ENCODE peak calls at places on chromosomes 4 and X, in six cellular contexts. K is heart left ventricle, L is esophagus squamous epithelium, P is GM06990, R is pancreas, O is thoracic aorta. A is an unnamed sample.

GRCh38 chr4:77712675-77713074 is 106.5 kb downstream of the CNOT6L start:
- DNase-seq in R (no peak), P (no peak), K (no peak), O (no peak), L (no peak), A (no peak)

GRCh38 chr4:184416913-184417734 is 57.2 kb downstream of the IRF2 start:
- DNase-seq in R (no peak), P (no peak), O (no peak), L (no peak), K (no peak), A (no peak)

GRCh38 chr4:54440394-54441223 is 211.5 kb downstream of the PDGFRA start:
- DNase-seq in L (no peak), P (no peak), R (no peak), K (no peak), O (no peak), A (no peak)

GRCh38 chr4:58766763-58767162 is 1656.6 kb upstream of the IGFBP7 start:
- DNase-seq in P (no peak), O (no peak), L (no peak), R (no peak), K (no peak), A (no peak)

GRCh38 chrX:10900585-10901289 is 210.4 kb upstream of the HCCS start:
- DNase-seq in R (no peak), P (no peak), L (no peak), O (no peak), K (no peak), A (no peak)

GRCh38 chrX:102765217-102765616 is 44.7 kb downstream of the GPRASP3 start:
- DNase-seq in K (no peak), L (no peak), O (no peak), P (no peak), R (no peak), A (no peak)

GRCh38 chr4:150447356-150447755 is 134.6 kb upstream of the MAB21L2 start:
- DNase-seq in P (no peak), K (no peak), O (no peak), L (no peak), R (no peak), A (no peak)

GRCh38 chr4:145153181-145153903 is 27.0 kb downstream of the OTUD4 start:
- DNase-seq in P (no peak), R (no peak), K (no peak), L (no peak), O (no peak), A (no peak)

GRCh38 chr4:99593781-99594636 is 19.4 kb downstream of the MTTP start:
- DNase-seq in K (no peak), L (no peak), P (no peak), O (no peak), R (no peak), A (no peak)

GRCh38 chrX:72003811-72004750 is 93.4 kb downstream of the NHSL2 start:
- DNase-seq in O (no peak), P (no peak), L (no peak), R (no peak), K (peak), A (peak)

GRCh38 chr4:164536829-164537228 is 217.1 kb upstream of the SMIM31 start:
- DNase-seq in R (no peak), K (no peak), O (no peak), P (no peak), L (no peak), A (no peak)

GRCh38 chr4:147975902-147976301 is 244.0 kb downstream of the ARHGAP10 start:
- DNase-seq in R (no peak), L (no peak), K (no peak), P (no peak), O (no peak), A (no peak)

DNA sequence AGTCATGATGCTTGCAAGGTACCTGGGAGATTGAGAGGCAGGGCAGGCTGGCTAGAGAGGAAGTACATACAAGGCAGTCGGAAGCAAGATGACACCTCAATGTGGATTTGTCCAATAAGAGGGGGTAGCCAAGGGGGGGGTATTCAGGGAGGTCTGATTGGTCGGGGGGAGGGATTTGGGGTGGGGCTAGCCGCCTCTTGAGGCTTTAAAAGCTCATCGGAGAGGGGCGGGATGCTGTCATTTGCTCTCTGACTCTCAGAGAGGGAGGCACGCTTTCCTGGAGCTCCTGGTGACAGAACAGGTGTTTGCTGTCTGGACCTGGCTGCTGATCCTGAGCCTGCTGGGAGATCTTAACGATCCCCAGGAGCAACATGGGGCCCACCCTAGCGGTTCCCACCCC is at the start of gene GPR50:
- DNase-seq in L (no peak), P (no peak), O (no peak), R (no peak), K (no peak), A (no peak)
- H3K4me3 ChIP-seq in L (peak), P (no peak), O (peak), R (peak), K (no peak), A (peak)

DNA sequence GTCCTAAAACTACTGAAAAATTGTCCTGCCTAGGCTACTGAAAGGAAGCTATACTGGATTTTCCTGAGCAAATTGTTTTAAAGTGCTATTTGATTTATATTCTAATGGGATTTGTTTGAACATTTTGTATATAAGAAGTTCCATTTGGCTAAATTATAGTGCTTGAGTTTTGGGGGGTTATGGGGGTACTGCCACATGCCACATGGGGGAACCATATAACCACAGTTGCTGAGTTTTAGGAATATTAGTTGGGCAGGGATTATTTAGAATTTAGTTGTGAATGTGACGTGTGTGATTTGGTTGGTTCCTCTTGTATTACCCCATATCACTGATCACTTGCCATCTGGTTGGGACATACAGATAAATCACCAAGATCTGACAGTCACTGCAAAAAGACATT is 224.5 kb upstream of the TAPT1 start:
- DNase-seq in L (no peak), O (no peak), K (no peak), R (no peak), P (no peak), A (no peak)
- TF ChIP-seq CTCF in L (no peak), O (no peak), K (peak), R (no peak), P (peak), A (no peak)

DNA sequence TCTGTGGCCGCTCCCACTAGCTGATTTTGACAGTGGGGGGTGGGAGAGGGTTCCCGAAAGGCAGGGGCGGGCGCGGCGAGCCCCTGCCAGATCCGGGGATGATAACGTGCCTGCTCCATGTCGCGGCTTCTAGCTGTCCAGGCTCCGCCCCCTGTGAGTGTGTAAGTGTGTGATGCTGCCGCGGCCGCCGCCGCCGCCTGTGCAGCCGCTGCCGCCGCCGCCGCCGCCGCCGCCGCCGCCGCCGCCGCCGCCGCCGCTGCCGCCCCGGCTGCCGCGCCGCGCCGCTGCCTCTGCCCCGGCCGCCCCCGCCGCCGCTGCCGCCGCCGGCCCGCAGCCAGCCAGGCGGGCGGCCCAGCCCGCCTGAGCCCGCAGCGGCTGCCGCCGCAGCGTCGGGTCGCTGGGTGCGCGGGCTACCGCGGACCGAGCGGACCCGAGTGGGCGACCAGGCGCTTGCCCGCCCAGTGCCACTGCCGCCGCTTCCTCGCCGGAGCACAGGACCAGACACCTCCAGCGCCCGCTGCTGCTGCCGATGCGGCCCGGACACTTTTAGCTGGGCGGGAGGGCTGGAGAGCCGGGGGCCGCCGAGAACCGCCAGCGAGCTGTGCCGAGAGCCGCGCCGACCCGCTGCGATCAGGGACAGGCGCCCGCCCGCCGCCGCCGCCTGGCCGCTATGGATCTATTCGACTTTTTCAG is at the start of gene AFF2:
- DNase-seq in K (peak), L (no peak), P (peak), R (peak), O (no peak), A (no peak)
- H3K4me3 ChIP-seq in K (peak), L (peak), P (peak), R (peak), O (peak), A (peak)

DNA sequence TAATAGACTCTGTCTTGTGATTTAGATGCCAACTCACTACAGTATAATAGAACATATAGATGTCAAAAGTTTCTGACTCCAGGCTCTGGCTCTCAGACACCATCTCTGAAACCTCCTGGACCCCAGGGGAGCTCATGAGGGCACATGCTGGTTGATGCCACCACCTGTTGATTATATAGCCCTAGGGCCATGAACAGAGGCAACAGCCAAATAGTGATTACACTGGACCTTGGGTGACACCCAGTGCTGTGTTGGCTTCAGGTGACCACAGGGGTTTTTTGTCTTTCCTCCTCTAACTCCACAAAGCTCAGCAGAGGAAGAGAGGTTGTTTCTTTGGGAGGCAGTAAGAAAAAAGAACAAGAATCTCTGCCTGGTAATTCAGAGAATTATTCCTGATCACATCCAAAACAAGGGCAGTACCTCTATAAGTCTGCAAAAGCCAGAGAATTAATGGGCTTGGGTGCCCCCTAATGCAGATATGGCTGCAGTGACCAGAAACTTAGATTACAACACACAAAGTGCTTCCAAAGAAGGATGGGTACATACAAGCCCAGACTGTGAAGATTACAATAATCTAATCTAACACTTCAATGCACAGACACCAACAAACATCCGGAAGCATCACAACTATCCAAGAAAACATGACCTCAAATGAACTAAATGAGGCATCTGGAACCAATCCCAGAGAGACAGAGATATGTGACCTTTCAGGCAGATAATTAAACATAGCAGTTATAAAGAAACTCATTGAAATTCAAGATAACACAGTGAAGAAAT is 1920.6 kb downstream of the ARAP2 start:
- DNase-seq in L (no peak), K (no peak), R (no peak), P (no peak), O (no peak), A (no peak)
- TF ChIP-seq CTCF in L (no peak), K (no peak), R (no peak), P (no peak), O (no peak), A (no peak)

GRCh38 chr4:173500841-173501591 is 29.0 kb downstream of the HAND2 start:
- DNase-seq in L (no peak), R (no peak), P (no peak), O (no peak), K (no peak), A (no peak)
- H3K4me3 ChIP-seq in L (no peak), R (peak), P (no peak), O (peak), K (peak), A (peak)

A was measured in coronary artery.